ENCODE peak calls at places on chromosome 9, in eight cellular contexts. One of them, this sample, is unnamed.
A peak's percentile ranks its signal among the peaks of the same experiment; 100 is the strongest.

GRCh38 chr9:113542741-113543140 is 79.2 kb downstream of the RGS3 start:
- DNase-seq in uterus: no peak
- DNase-seq in prostate gland: no peak
- DNase-seq in lower leg skin: no peak
- DNase-seq in A549: no peak
- DNase-seq in HFFc6: no peak
- DNase-seq in cardiac muscle cell: no peak
- DNase-seq in endothelial cell: no peak
- DNase-seq in this sample: no peak

GRCh38 chr9:78297672-78297961 is 692 bp downstream of the PSAT1 start:
- DNase-seq in cardiac muscle cell: peak; percentile 27
- DNase-seq in lower leg skin: no peak
- DNase-seq in A549: no peak
- DNase-seq in uterus: no peak
- DNase-seq in prostate gland: no peak
- DNase-seq in HFFc6: no peak
- DNase-seq in endothelial cell: no peak
- DNase-seq in this sample: no peak

GRCh38 chr9:4837126-4837767 is 44.5 kb downstream of the RCL1 start:
- DNase-seq in A549: no peak
- DNase-seq in cardiac muscle cell: peak; percentile 73
- DNase-seq in endothelial cell: no peak
- DNase-seq in lower leg skin: no peak
- DNase-seq in HFFc6: no peak
- DNase-seq in prostate gland: no peak
- DNase-seq in uterus: no peak
- DNase-seq in this sample: no peak

GRCh38 chr9:38022203-38022602 is 46.8 kb downstream of the SHB start:
- DNase-seq in HFFc6: no peak
- DNase-seq in lower leg skin: no peak
- DNase-seq in uterus: no peak
- DNase-seq in prostate gland: no peak
- DNase-seq in cardiac muscle cell: no peak
- DNase-seq in A549: no peak
- DNase-seq in endothelial cell: no peak
- DNase-seq in this sample: no peak

GRCh38 chr9:16268037-16269010 is 602.1 kb downstream of the BNC2 start:
- DNase-seq in prostate gland: no peak
- DNase-seq in cardiac muscle cell: peak; percentile 32
- DNase-seq in uterus: no peak
- DNase-seq in endothelial cell: no peak
- DNase-seq in lower leg skin: peak; percentile 68
- DNase-seq in A549: no peak
- DNase-seq in HFFc6: no peak
- DNase-seq in this sample: no peak

GRCh38 chr9:135230386-135230765 is 142.9 kb downstream of the OLFM1 start:
- DNase-seq in cardiac muscle cell: no peak
- DNase-seq in lower leg skin: no peak
- DNase-seq in HFFc6: no peak
- DNase-seq in uterus: no peak
- DNase-seq in A549: no peak
- DNase-seq in endothelial cell: no peak
- DNase-seq in prostate gland: no peak
- DNase-seq in this sample: no peak

GRCh38 chr9:4862506-4863250 is 69.9 kb downstream of the RCL1 start:
- DNase-seq in endothelial cell: no peak
- DNase-seq in HFFc6: no peak
- DNase-seq in cardiac muscle cell: peak; percentile 82
- DNase-seq in uterus: peak; percentile 36
- DNase-seq in lower leg skin: no peak
- DNase-seq in prostate gland: no peak
- DNase-seq in A549: no peak
- DNase-seq in this sample: no peak

GRCh38 chr9:93661591-93661990 is 85.2 kb downstream of the PHF2 start:
- DNase-seq in A549: no peak
- DNase-seq in endothelial cell: no peak
- DNase-seq in prostate gland: no peak
- DNase-seq in cardiac muscle cell: no peak
- DNase-seq in lower leg skin: no peak
- DNase-seq in HFFc6: no peak
- DNase-seq in uterus: no peak
- DNase-seq in this sample: no peak

GRCh38 chr9:120950421-120951388 is 24.1 kb upstream of the TRAF1 start:
- DNase-seq in HFFc6: no peak
- DNase-seq in cardiac muscle cell: no peak
- DNase-seq in lower leg skin: no peak
- DNase-seq in uterus: no peak
- DNase-seq in prostate gland: no peak
- DNase-seq in endothelial cell: no peak
- DNase-seq in A549: no peak
- DNase-seq in this sample: no peak

GRCh38 chr9:92299116-92299515 is 5.6 kb upstream of the IARS1 start:
- DNase-seq in A549: no peak
- DNase-seq in endothelial cell: no peak
- DNase-seq in lower leg skin: no peak
- DNase-seq in cardiac muscle cell: no peak
- DNase-seq in HFFc6: no peak
- DNase-seq in uterus: no peak
- DNase-seq in prostate gland: no peak
- DNase-seq in this sample: no peak

GRCh38 chr9:25322138-25322537 is 356.1 kb downstream of the TUSC1 start:
- DNase-seq in cardiac muscle cell: no peak
- DNase-seq in endothelial cell: no peak
- DNase-seq in prostate gland: no peak
- DNase-seq in lower leg skin: no peak
- DNase-seq in uterus: no peak
- DNase-seq in A549: no peak
- DNase-seq in HFFc6: no peak
- DNase-seq in this sample: no peak
- TF ChIP-seq CTCF in cardiac muscle cell: no peak
- TF ChIP-seq CTCF in endothelial cell: no peak
- TF ChIP-seq CTCF in prostate gland: no peak
- TF ChIP-seq CTCF in lower leg skin: no peak
- TF ChIP-seq CTCF in uterus: no peak
- TF ChIP-seq CTCF in A549: no peak
- TF ChIP-seq CTCF in HFFc6: no peak
- TF ChIP-seq CTCF in this sample: no peak

GRCh38 chr9:111531716-111532115 is 6.7 kb downstream of the ZNF483 start:
- DNase-seq in uterus: no peak
- DNase-seq in A549: no peak
- DNase-seq in lower leg skin: no peak
- DNase-seq in cardiac muscle cell: no peak
- DNase-seq in endothelial cell: no peak
- DNase-seq in HFFc6: no peak
- DNase-seq in prostate gland: no peak
- DNase-seq in this sample: no peak
- TF ChIP-seq CTCF in uterus: no peak
- TF ChIP-seq CTCF in A549: no peak
- TF ChIP-seq CTCF in lower leg skin: no peak
- TF ChIP-seq CTCF in cardiac muscle cell: no peak
- TF ChIP-seq CTCF in endothelial cell: no peak
- TF ChIP-seq CTCF in HFFc6: no peak
- TF ChIP-seq CTCF in prostate gland: no peak
- TF ChIP-seq CTCF in this sample: no peak

GRCh38 chr9:95505072-95505471 is 11.7 kb downstream of the PTCH1 start:
- DNase-seq in HFFc6: no peak
- DNase-seq in prostate gland: no peak
- DNase-seq in endothelial cell: no peak
- DNase-seq in A549: no peak
- DNase-seq in cardiac muscle cell: no peak
- DNase-seq in lower leg skin: no peak
- DNase-seq in uterus: no peak
- DNase-seq in this sample: no peak

GRCh38 chr9:95503369-95503768 is 13.4 kb downstream of the PTCH1 start:
- DNase-seq in prostate gland: no peak
- DNase-seq in HFFc6: no peak
- DNase-seq in cardiac muscle cell: no peak
- DNase-seq in uterus: no peak
- DNase-seq in lower leg skin: no peak
- DNase-seq in endothelial cell: no peak
- DNase-seq in A549: no peak
- DNase-seq in this sample: no peak

GRCh38 chr9:95505676-95506437 is 10.9 kb downstream of the PTCH1 start:
- DNase-seq in prostate gland: peak; percentile 56
- DNase-seq in A549: peak; percentile 42
- DNase-seq in endothelial cell: peak; percentile 72
- DNase-seq in uterus: peak; percentile 71
- DNase-seq in cardiac muscle cell: peak; percentile 82
- DNase-seq in HFFc6: no peak
- DNase-seq in lower leg skin: no peak
- DNase-seq in this sample: peak; percentile 48

GRCh38 chr9:95506438-95506691 is 10.4 kb downstream of the PTCH1 start:
- DNase-seq in prostate gland: no peak
- DNase-seq in cardiac muscle cell: peak; percentile 63
- DNase-seq in A549: peak; percentile 27
- DNase-seq in lower leg skin: peak; percentile 87
- DNase-seq in uterus: peak; percentile 51
- DNase-seq in endothelial cell: peak; percentile 39
- DNase-seq in HFFc6: peak; percentile 32
- DNase-seq in this sample: peak; percentile 45

DNA sequence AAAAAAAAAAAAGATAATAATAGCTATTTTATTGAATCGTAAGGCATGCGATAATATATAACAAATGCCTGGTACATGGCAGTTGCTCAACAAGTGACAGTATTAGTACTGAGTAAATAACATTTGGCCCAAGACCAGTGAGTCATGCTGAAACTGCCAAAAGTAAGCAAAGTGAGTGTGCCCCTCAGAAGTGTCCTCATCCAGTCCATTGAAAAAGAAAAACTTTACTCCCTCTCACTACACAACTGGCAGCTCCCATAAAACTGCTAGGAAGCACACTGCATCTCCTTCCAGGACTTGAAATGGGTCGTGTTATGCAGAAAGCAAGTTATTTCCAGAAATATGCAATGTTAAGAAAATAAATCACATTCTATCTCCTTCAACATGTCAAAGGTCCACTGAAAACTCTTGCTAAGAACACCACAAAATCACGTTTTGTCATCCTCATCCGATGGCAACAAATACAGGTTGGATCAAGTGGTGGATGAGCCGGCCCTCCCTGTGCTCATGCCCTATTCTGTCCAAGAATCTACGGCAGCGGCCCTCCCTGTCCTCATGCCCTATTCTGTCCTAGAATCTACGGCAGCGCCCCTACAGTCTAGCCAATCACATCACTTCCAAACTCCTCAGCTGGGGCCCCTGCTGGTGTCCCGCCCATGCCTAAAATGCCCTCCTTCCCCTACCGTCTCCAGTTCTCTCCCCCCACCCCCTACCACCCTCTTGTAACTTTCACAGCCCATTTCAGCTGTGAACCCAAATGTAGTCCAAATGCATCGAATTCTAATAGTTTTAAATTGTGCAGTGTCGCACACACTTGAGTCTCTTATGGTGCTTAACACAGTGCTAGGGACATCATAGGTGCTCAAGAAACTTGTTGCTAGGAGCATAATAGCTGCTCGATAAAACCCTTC is 12.5 kb downstream of the PTCH1 start:
- DNase-seq in uterus: no peak
- DNase-seq in cardiac muscle cell: peak; percentile 46
- DNase-seq in endothelial cell: peak; percentile 31
- DNase-seq in prostate gland: peak; percentile 57
- DNase-seq in lower leg skin: no peak
- DNase-seq in HFFc6: no peak
- DNase-seq in A549: peak; percentile 30
- DNase-seq in this sample: no peak
- TF ChIP-seq CTCF in uterus: no peak
- TF ChIP-seq CTCF in cardiac muscle cell: no peak
- TF ChIP-seq CTCF in endothelial cell: no peak
- TF ChIP-seq CTCF in prostate gland: no peak
- TF ChIP-seq CTCF in lower leg skin: no peak
- TF ChIP-seq CTCF in HFFc6: no peak
- TF ChIP-seq CTCF in A549: no peak
- TF ChIP-seq CTCF in this sample: no peak

GRCh38 chr9:122498883-122499288 is 11.7 kb upstream of the OR1J2 start:
- DNase-seq in lower leg skin: no peak
- DNase-seq in A549: peak; percentile 13
- DNase-seq in HFFc6: peak; percentile 75
- DNase-seq in uterus: no peak
- DNase-seq in cardiac muscle cell: peak; percentile 67
- DNase-seq in prostate gland: peak; percentile 57
- DNase-seq in endothelial cell: peak; percentile 23
- DNase-seq in this sample: peak; percentile 39
- TF ChIP-seq CTCF in lower leg skin: no peak
- TF ChIP-seq CTCF in A549: peak; percentile 25
- TF ChIP-seq CTCF in HFFc6: peak; percentile 84
- TF ChIP-seq CTCF in uterus: no peak
- TF ChIP-seq CTCF in cardiac muscle cell: peak; percentile 87
- TF ChIP-seq CTCF in prostate gland: peak; percentile 28
- TF ChIP-seq CTCF in endothelial cell: peak; percentile 55
- TF ChIP-seq CTCF in this sample: peak; percentile 88

GRCh38 chr9:130110166-130110565 is 56.5 kb downstream of the GPR107 start:
- DNase-seq in HFFc6: no peak
- DNase-seq in endothelial cell: no peak
- DNase-seq in A549: no peak
- DNase-seq in cardiac muscle cell: no peak
- DNase-seq in prostate gland: no peak
- DNase-seq in uterus: no peak
- DNase-seq in lower leg skin: no peak
- DNase-seq in this sample: peak; percentile 52
- TF ChIP-seq CTCF in HFFc6: peak; percentile 28
- TF ChIP-seq CTCF in endothelial cell: no peak
- TF ChIP-seq CTCF in A549: no peak
- TF ChIP-seq CTCF in cardiac muscle cell: no peak
- TF ChIP-seq CTCF in prostate gland: no peak
- TF ChIP-seq CTCF in uterus: no peak
- TF ChIP-seq CTCF in lower leg skin: no peak
- TF ChIP-seq CTCF in this sample: peak; percentile 46

This sample was measured in activated CD8-positive, alpha-beta T cell treated with anti-CD3 and anti-CD28 coated beads for 36 hours.